ENCODE peak calls at places on chromosomes 11 and 22, in nine cellular contexts. I, W, J, D, A, Z, U, L and Q are unnamed samples.
A peak's percentile ranks its signal among the peaks of the same experiment; 100 is the strongest.

GRCh38 chr11:109993786-109994185 is 99.4 kb upstream of the ZC3H12C start:
- DNase-seq in I (peak; percentile 16), W (no peak), J (peak; percentile 67), D (no peak), A (no peak), Z (no peak), U (no peak), L (no peak), Q (no peak)

GRCh38 chr11:14537134-14537599 is 17.0 kb upstream of the PSMA1 start:
- DNase-seq in I (peak; percentile 67), W (no peak), J (no peak), D (no peak), A (peak; percentile 67), Z (no peak), U (no peak), L (no peak), Q (no peak)

GRCh38 chr11:79253280-79253679 is 187.6 kb downstream of the TENM4 start:
- DNase-seq in I (no peak), W (no peak), J (no peak), D (no peak), A (no peak), Z (no peak), U (no peak), L (no peak), Q (no peak)

GRCh38 chr11:12801976-12802375 is 127.8 kb downstream of the TEAD1 start:
- DNase-seq in I (no peak), W (no peak), J (no peak), D (no peak), A (no peak), Z (no peak), U (no peak), L (no peak), Q (no peak)

GRCh38 chr11:101860694-101861371 is 54.0 kb upstream of the CEP126 start:
- DNase-seq in I (peak; percentile 80), W (peak; percentile 30), J (no peak), D (peak; percentile 44), A (peak; percentile 28), Z (peak; percentile 20), U (no peak), L (no peak), Q (peak; percentile 46)

GRCh38 chr11:120839846-120840402 is 184.0 kb upstream of the TBCEL start:
- DNase-seq in I (no peak), W (no peak), J (no peak), D (no peak), A (peak; percentile 40), Z (no peak), U (no peak), L (no peak), Q (no peak)

GRCh38 chr22:30238661-30239420 is 7.7 kb downstream of the LIF start:
- DNase-seq in I (peak; percentile 88), W (peak; percentile 77), J (no peak), D (peak; percentile 74), A (no peak), Z (no peak), U (no peak), L (no peak), Q (peak; percentile 52)

GRCh38 chr11:20342347-20343279 is 20.9 kb upstream of the HTATIP2 start:
- DNase-seq in I (peak; percentile 22), W (no peak), J (no peak), D (no peak), A (no peak), Z (no peak), U (no peak), L (no peak), Q (no peak)

GRCh38 chr11:47152953-47153950 is 23.4 kb downstream of the ARFGAP2 start:
- DNase-seq in I (peak; percentile 87), W (peak; percentile 79), J (no peak), D (peak; percentile 81), A (peak; percentile 80), Z (peak; percentile 89), U (peak; percentile 80), L (peak; percentile 81), Q (peak; percentile 75)

GRCh38 chr11:35619754-35620640 is 1.7 kb downstream of the FJX1 start:
- DNase-seq in I (peak; percentile 60), W (peak; percentile 43), J (no peak), D (peak; percentile 43), A (peak; percentile 28), Z (peak; percentile 70), U (no peak), L (peak; percentile 24), Q (no peak)

GRCh38 chr11:57358991-57359390 is 20.8 kb downstream of the P2RX3 start:
- DNase-seq in I (no peak), W (no peak), J (no peak), D (no peak), A (no peak), Z (no peak), U (no peak), L (no peak), Q (no peak)

GRCh38 chr11:64592656-64593055 is 1.6 kb downstream of the SLC22A12 start:
- DNase-seq in I (no peak), W (no peak), J (no peak), D (no peak), A (no peak), Z (no peak), U (no peak), L (no peak), Q (no peak)

GRCh38 chr11:33646629-33647028 is 54.0 kb downstream of the C11orf91 start:
- DNase-seq in I (no peak), W (no peak), J (no peak), D (no peak), A (no peak), Z (no peak), U (no peak), L (no peak), Q (no peak)

GRCh38 chr11:67312187-67313021 is 9.1 kb downstream of the SSH3 start:
- DNase-seq in I (no peak), W (peak; percentile 97), J (no peak), D (no peak), A (no peak), Z (no peak), U (no peak), L (no peak), Q (peak; percentile 56)

GRCh38 chr11:114440971-114441810 is 1.9 kb downstream of the REXO2 start:
- DNase-seq in I (no peak), W (no peak), J (no peak), D (no peak), A (no peak), Z (no peak), U (no peak), L (no peak), Q (no peak)

GRCh38 chr11:114440121-114440860 is 1.0 kb downstream of the REXO2 start:
- DNase-seq in I (peak; percentile 41), W (no peak), J (no peak), D (no peak), A (no peak), Z (no peak), U (no peak), L (no peak), Q (no peak)

GRCh38 chr11:114438303-114438702 is 964 bp upstream of the REXO2 start:
- DNase-seq in I (no peak), W (peak; percentile 50), J (no peak), D (no peak), A (no peak), Z (peak; percentile 8), U (no peak), L (no peak), Q (no peak)

GRCh38 chr11:114441921-114442320 is 2.7 kb downstream of the REXO2 start:
- DNase-seq in I (no peak), W (no peak), J (no peak), D (no peak), A (no peak), Z (no peak), U (no peak), L (no peak), Q (no peak)

GRCh38 chr11:114439229-114440120 is at the start of gene REXO2:
- DNase-seq in I (peak; percentile 98), W (peak; percentile 92), J (peak; percentile 83), D (peak; percentile 98), A (peak; percentile 95), Z (peak; percentile 90), U (peak; percentile 91), L (peak; percentile 95), Q (peak; percentile 96)
- TF ChIP-seq CTCF in I (peak; percentile 29), W (peak; percentile 48), J (peak; percentile 2), D (no peak), A (peak; percentile 26), Z (no peak), U (peak; percentile 56), L (peak; percentile 23), Q (peak; percentile 27)

DNA sequence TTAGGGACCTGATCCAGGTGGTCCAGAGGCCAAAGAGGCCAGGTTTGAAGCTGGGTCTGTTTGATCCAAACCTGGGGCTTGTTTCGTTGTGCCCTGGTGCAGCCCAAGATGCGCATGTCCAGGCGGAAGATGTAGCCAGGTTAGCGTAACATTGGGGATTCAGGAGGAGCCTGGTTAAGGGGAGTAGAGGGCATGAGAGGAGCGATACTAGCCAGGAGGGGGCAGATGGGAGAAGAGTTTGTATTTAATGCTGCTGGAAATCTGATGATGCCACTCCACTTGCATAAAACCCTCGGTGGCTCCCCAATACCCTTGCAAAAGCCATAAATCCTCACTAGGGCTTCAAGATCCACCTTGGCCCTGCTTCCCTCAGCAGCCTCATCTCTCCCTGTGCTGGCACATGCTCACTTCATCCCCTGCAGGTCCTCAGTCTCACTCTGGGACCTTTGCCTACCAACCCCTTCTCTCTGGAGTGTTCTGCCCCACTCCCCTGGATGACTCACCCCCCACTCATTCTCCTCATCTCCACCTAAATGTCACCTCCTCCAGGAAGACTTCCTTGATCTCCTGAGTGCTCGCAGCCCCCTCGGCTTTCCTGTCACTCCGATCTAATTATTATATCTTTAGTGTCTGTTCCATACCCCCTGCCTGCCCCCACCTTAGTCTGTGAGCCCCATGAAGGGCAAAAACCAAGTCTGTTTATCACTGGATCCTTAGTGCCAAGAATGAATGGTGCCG is 95.9 kb downstream of the MIAT start:
- DNase-seq in I (no peak), W (no peak), J (no peak), D (no peak), A (no peak), Z (no peak), U (no peak), L (no peak), Q (no peak)
- TF ChIP-seq CTCF in I (no peak), W (no peak), J (peak; percentile 6), D (no peak), A (no peak), Z (no peak), U (no peak), L (no peak), Q (no peak)

GRCh38 chr11:87463486-87464102 is 425.9 kb downstream of the TMEM135 start:
- DNase-seq in I (no peak), W (peak; percentile 3), J (no peak), D (no peak), A (no peak), Z (no peak), U (no peak), L (no peak), Q (no peak)
- TF ChIP-seq CTCF in I (no peak), W (peak; percentile 66), J (peak; percentile 57), D (no peak), A (peak; percentile 22), Z (peak; percentile 23), U (no peak), L (no peak), Q (no peak)

DNA sequence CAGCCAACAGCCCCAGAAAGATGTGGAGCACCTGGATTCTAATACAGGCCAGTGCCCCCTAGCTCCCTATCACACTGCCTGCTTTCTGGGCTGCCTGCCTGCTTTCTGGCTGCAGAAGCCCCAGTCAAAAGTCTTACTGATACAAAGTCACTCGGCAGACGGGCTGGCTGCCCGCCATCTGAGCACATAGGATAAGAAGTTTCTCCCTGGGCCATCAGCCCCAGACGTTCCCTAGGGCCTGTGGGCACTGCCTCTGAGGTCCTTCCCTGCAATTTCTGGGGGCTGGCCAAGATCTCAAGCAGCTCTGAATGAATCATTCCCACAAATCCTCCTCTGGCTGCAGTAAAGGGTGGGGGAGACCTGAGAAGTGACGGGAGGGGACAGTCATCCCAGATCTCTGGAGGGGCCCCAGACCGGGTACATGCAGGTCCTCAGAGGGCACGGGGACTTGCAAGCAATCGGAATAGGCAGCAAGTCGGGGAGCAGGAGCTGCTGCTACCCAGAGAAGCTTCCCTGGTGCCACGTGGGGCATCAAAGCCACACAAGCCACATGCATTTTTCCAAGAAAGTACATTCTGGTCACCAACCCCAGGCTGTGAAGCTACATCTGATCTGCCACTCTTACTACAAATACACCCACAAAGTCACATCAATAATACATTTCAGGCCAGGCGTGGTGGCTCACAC is 4.7 kb downstream of the TPST2 start:
- DNase-seq in I (peak; percentile 82), W (peak; percentile 62), J (peak; percentile 44), D (peak; percentile 89), A (no peak), Z (no peak), U (no peak), L (peak; percentile 69), Q (peak; percentile 56)
- TF ChIP-seq CTCF in I (peak; percentile 20), W (no peak), J (peak; percentile 7), D (peak; percentile 17), A (no peak), Z (no peak), U (no peak), L (no peak), Q (no peak)